ENCODE peak calls at places on chromosome 21, in ten cellular contexts. W is heart left ventricle; O is WERI-Rb-1; B is IMR-90; H is brain microvascular endothelial cell; D is ovary; I is psoas muscle; N is SK-N-MC; Z is effector memory CD4-positive, alpha-beta T cell; S is AG04449. L is an unnamed sample.

GRCh38 chr21:22201142-22201541 is 1202.9 kb downstream of the NCAM2 start:
- DNase-seq in W (no peak), O (no peak), B (no peak), H (no peak), D (no peak), I (no peak), N (no peak), Z (no peak), S (no peak), L (no peak)

GRCh38 chr21:20730421-20730820 is 267.8 kb upstream of the NCAM2 start:
- DNase-seq in W (no peak), O (no peak), B (no peak), H (no peak), D (no peak), I (no peak), N (no peak), Z (no peak), S (no peak), L (no peak)

GRCh38 chr21:24023936-24024335 is 1583.3 kb downstream of the MRPL39 start:
- DNase-seq in W (no peak), O (no peak), B (no peak), H (no peak), D (no peak), I (no peak), N (no peak), Z (no peak), S (no peak), L (no peak)

GRCh38 chr21:26934383-26934782 is 32.5 kb downstream of the ADAMTS5 start:
- DNase-seq in W (no peak), O (no peak), B (no peak), H (no peak), D (no peak), I (no peak), N (no peak), Z (no peak), S (no peak), L (no peak)

GRCh38 chr21:43603641-43604504 is 55.4 kb downstream of the HSF2BP start:
- DNase-seq in W (no peak), O (no peak), B (peak; percentile 67), H (peak; percentile 55), D (no peak), I (no peak), N (no peak), Z (no peak), S (no peak), L (no peak)

GRCh38 chr21:27831821-27832569 is 865.1 kb upstream of the ADAMTS5 start:
- DNase-seq in W (no peak), O (no peak), B (peak; percentile 57), H (no peak), D (no peak), I (no peak), N (no peak), Z (no peak), S (no peak), L (no peak)

GRCh38 chr21:35048183-35048601 is 910 bp downstream of the RUNX1 start:
- DNase-seq in W (no peak), O (no peak), B (no peak), H (no peak), D (no peak), I (peak; percentile 69), N (no peak), Z (no peak), S (no peak), L (no peak)

GRCh38 chr21:24115141-24115540 is 1492.1 kb downstream of the MRPL39 start:
- DNase-seq in W (no peak), O (no peak), B (no peak), H (no peak), D (no peak), I (no peak), N (no peak), Z (no peak), S (no peak), L (no peak)

GRCh38 chr21:37986751-37987399 is 70.6 kb upstream of the KCNJ6 start:
- DNase-seq in W (no peak), O (no peak), B (no peak), H (no peak), D (no peak), I (no peak), N (no peak), Z (no peak), S (no peak), L (no peak)

DNA sequence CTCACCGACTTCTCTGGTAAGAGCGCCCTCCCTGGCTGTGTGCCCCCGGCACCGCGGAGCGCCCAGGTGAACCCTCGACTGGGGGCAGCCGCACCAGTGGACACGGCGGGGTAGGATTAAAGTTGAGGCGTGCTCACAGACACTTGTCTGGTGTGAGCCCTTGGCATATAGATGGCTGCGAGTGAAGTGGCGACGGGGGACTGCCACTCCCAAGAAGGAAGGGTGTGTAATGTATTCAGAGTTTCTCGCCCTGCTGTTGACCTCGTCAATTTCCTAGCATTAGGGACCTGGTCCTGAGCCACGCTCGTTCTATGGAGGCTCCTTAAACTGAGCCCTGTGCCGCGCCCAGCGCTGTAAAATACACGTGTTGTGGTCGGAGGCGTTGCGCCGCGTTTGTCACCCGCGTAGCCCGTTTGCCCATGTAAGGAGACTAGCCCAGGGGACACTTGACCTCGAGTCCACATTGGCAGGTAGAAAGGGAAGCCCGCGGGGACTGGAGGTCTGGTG is 545 bp downstream of the EVA1C start:
- DNase-seq in W (peak; percentile 45), O (peak; percentile 55), B (no peak), H (no peak), D (peak; percentile 67), I (peak; percentile 39), N (no peak), Z (no peak), S (no peak), L (no peak)
- H3K4me3 ChIP-seq in W (peak overlapping the region; percentile 95), O (peak overlapping the region; percentile 43), B (peak overlapping the region; percentile 64), H (peak overlapping the region; percentile 69), D (peak overlapping the region; percentile 59), I (peak overlapping the region; percentile 86), N (peak overlapping the region; percentile 78), Z (peak overlapping the region; percentile 95), S (peak overlapping the region; percentile 56), L (peak overlapping the region; percentile 69)

DNA sequence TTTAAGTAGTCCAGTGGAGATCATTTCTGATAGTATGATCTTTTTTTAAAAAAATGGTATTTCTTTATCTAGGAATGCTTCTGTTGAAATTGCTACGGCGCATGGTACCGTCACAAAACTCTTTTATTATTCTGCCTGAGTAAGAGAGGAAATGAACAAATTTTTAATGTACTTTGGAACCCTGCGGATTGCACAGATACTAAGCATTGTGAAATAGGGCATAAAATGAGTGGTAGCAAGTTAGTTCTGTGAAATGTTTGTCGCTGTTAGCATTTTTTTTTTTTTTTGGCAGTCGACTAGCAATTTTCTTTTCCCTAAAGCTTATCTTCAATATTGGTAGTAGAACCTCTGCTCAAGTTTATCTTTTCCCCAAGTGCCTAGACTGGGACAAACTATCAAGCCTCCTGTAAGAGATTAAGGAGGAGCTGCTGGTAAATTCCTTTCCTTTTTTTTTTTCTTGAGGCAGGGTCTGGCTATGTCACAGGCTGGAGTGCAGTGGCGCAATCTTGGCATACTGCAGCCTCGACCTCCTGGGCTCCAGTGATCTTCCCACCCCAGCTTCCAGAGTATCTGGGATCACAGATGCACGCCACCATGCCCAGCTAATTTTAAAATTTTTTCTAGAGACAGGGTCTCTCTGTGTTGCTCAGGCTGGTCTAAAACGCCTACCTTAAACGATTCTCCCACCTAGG is 2.2 kb downstream of the ITSN1 start:
- DNase-seq in W (no peak), O (no peak), B (peak; percentile 66), H (peak; percentile 47), D (no peak), I (peak; percentile 30), N (peak; percentile 92), Z (no peak), S (no peak), L (peak; percentile 81)
- H3K4me3 ChIP-seq in W (peak overlapping the region; percentile 71), O (no peak overlapping the region), B (peak overlapping the region; percentile 96), H (peak overlapping the region; percentile 76), D (peak overlapping the region; percentile 3), I (peak overlapping the region; percentile 87), N (peak overlapping the region; percentile 88), Z (no peak overlapping the region), S (peak overlapping the region; percentile 77), L (peak overlapping the region; percentile 69)

GRCh38 chr21:33299181-33299752 is 25.5 kb upstream of the IFNAR1 start:
- DNase-seq in W (no peak), O (no peak), B (no peak), H (no peak), D (no peak), I (no peak), N (no peak), Z (no peak), S (no peak), L (no peak)

GRCh38 chr21:33300701-33301631 is 23.8 kb upstream of the IFNAR1 start:
- DNase-seq in W (peak; percentile 33), O (no peak), B (no peak), H (no peak), D (no peak), I (no peak), N (no peak), Z (no peak), S (no peak), L (no peak)

GRCh38 chr21:33302055-33302454 is 22.7 kb upstream of the IFNAR1 start:
- DNase-seq in W (no peak), O (no peak), B (no peak), H (no peak), D (no peak), I (no peak), N (no peak), Z (no peak), S (no peak), L (no peak)

GRCh38 chr21:33302796-33303195 is 22.0 kb upstream of the IFNAR1 start:
- DNase-seq in W (no peak), O (peak; percentile 43), B (no peak), H (no peak), D (no peak), I (no peak), N (no peak), Z (no peak), S (no peak), L (no peak)

DNA sequence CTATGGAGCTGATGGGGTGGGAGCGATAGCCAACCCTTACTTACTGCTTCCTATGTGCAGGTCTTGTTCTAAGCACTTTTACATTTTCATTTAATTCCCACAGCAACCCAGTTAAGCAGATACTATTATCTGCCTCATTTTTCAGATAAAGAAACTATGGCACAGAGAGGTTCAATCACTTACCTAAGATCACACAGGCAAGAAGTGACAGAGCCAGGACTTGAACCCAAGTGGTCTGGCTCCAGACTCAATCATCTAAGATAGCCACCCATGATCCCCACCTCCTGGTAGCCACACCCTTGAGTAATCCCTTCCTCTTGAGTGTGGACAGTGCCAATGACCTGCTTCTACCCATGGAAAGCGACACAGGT is 23.2 kb upstream of the IFNAR1 start:
- DNase-seq in W (no peak), O (no peak), B (no peak), H (no peak), D (no peak), I (no peak), N (no peak), Z (no peak), S (no peak), L (no peak)
- H3K4me3 ChIP-seq in W (no peak overlapping the region), O (no peak overlapping the region), B (no peak overlapping the region), H (no peak overlapping the region), D (no peak overlapping the region), I (no peak overlapping the region), N (no peak overlapping the region), Z (no peak overlapping the region), S (no peak overlapping the region), L (no peak overlapping the region)

GRCh38 chr21:29018540-29018939 is 609 bp downstream of the RWDD2B start:
- DNase-seq in W (no peak), O (no peak), B (no peak), H (no peak), D (no peak), I (no peak), N (no peak), Z (no peak), S (no peak), L (no peak)

GRCh38 chr21:29022141-29022540 is 2.3 kb upstream of the USP16 start:
- DNase-seq in W (no peak), O (no peak), B (no peak), H (no peak), D (no peak), I (no peak), N (no peak), Z (no peak), S (no peak), L (no peak)

GRCh38 chr21:29017639-29018237 is 1.4 kb downstream of the RWDD2B start:
- DNase-seq in W (no peak), O (no peak), B (no peak), H (no peak), D (no peak), I (no peak), N (no peak), Z (no peak), S (no peak), L (no peak)
- H3K4me3 ChIP-seq in W (peak overlapping the region; percentile 97), O (no peak overlapping the region), B (peak overlapping the region; percentile 81), H (no peak overlapping the region), D (no peak overlapping the region), I (peak overlapping the region; percentile 94), N (peak overlapping the region; percentile 83), Z (peak overlapping the region; percentile 70), S (peak overlapping the region; percentile 89), L (no peak overlapping the region)